ENCODE peak calls at places on chromosomes 7 and 10, in five cellular contexts. I is pancreas, K is mesendoderm, A is astrocyte of the spinal cord, V is Peyer's patch. F is an unnamed sample.

GRCh38 chr7:139647812-139648616 is 124.5 kb downstream of the CLEC2L start:
- DNase-seq in I (no peak), K (peak; percentile 56), A (no peak), V (no peak), F (no peak)

GRCh38 chr7:17230099-17230807 is 68.2 kb upstream of the AHR start:
- DNase-seq in I (no peak), K (no peak), A (no peak), V (no peak), F (no peak)

GRCh38 chr10:10792681-10793080 is 225.0 kb upstream of the CELF2 start:
- DNase-seq in I (no peak), K (peak; percentile 85), A (peak; percentile 84), V (no peak), F (no peak)

GRCh38 chr7:12729112-12729511 is 41.7 kb downstream of the ARL4A start:
- DNase-seq in I (peak; percentile 45), K (peak; percentile 46), A (peak; percentile 65), V (no peak), F (peak; percentile 84)

GRCh38 chr7:74092964-74093339 is 9.3 kb downstream of the LIMK1 start:
- DNase-seq in I (no peak), K (peak; percentile 29), A (peak; percentile 15), V (no peak), F (no peak)

GRCh38 chr10:667096-667495 is 22.4 kb downstream of the DIP2C start:
- DNase-seq in I (no peak), K (no peak), A (no peak), V (no peak), F (no peak)

GRCh38 chr10:50392426-50392825 is 141.1 kb upstream of the ASAH2 start:
- DNase-seq in I (no peak), K (no peak), A (no peak), V (no peak), F (no peak)

GRCh38 chr10:127872011-127872741 is 20.6 kb downstream of the CLRN3 start:
- DNase-seq in I (no peak), K (no peak), A (no peak), V (peak; percentile 51), F (no peak)

GRCh38 chr7:80844916-80845315 is 73.9 kb downstream of the SEMA3C start:
- DNase-seq in I (no peak), K (no peak), A (peak; percentile 90), V (no peak), F (no peak)

GRCh38 chr10:24643679-24644209 is 79.9 kb downstream of the ARHGAP21 start:
- DNase-seq in I (no peak), K (peak; percentile 5), A (no peak), V (no peak), F (no peak)

GRCh38 chr7:3910041-3910440 is 609.0 kb downstream of the SDK1 start:
- DNase-seq in I (no peak), K (no peak), A (peak; percentile 40), V (no peak), F (no peak)

GRCh38 chr10:34580643-34581042 is 234.5 kb downstream of the PARD3 start:
- DNase-seq in I (peak; percentile 28), K (no peak), A (peak; percentile 77), V (no peak), F (no peak)

GRCh38 chr7:155787171-155787851 is 25.0 kb downstream of the SHH start:
- DNase-seq in I (no peak), K (no peak), A (no peak), V (peak; percentile 46), F (no peak)

GRCh38 chr7:50308301-50309129 is 4.0 kb downstream of the IKZF1 start:
- DNase-seq in I (no peak), K (no peak), A (no peak), V (no peak), F (no peak)

GRCh38 chr7:33130184-33130583 is 820 bp downstream of the BBS9 start:
- DNase-seq in I (no peak), K (peak; percentile 40), A (no peak), V (no peak), F (no peak)

DNA sequence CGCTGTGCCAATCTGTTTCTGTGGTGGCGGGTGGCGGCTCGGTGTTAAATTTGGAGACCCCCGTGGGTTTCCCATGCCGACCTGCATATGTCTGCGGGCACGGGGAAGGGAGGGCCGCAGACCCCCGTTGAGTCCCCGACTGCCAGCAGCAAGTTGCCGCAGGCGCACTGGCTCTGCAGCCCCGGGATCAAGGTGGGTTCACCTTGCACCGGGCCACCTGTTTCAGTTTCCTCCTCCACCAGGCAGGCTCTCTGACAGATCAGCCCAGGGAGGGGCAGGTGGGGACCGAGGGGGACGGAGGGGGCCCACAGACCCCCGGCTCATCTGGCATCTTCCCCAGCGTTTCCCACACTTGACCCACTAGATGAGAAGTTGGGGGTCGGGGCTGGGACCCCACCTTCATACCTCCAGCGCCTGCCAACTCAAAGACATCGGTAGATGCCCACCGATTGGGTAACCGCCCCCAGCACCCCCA is 95.9 kb downstream of the CUX1 start:
- DNase-seq in I (no peak), K (no peak), A (no peak), V (peak; percentile 19), F (no peak)
- H3K4me3 ChIP-seq in I (no peak overlapping the region), K (no peak overlapping the region), A (no peak overlapping the region), V (no peak overlapping the region), F (no peak overlapping the region)

GRCh38 chr7:21617916-21618390 is 75.1 kb downstream of the DNAH11 start:
- DNase-seq in I (peak; percentile 45), K (peak; percentile 2), A (peak; percentile 82), V (no peak), F (no peak)
- H3K4me3 ChIP-seq in I (no peak overlapping the region), K (no peak overlapping the region), A (no peak overlapping the region), V (no peak overlapping the region), F (no peak overlapping the region)

GRCh38 chr10:13270877-13271551 is 28.9 kb downstream of the PHYH start:
- DNase-seq in I (no peak), K (peak; percentile 4), A (peak; percentile 7), V (no peak), F (no peak)
- H3K4me3 ChIP-seq in I (no peak overlapping the region), K (no peak overlapping the region), A (no peak overlapping the region), V (no peak overlapping the region), F (no peak overlapping the region)

DNA sequence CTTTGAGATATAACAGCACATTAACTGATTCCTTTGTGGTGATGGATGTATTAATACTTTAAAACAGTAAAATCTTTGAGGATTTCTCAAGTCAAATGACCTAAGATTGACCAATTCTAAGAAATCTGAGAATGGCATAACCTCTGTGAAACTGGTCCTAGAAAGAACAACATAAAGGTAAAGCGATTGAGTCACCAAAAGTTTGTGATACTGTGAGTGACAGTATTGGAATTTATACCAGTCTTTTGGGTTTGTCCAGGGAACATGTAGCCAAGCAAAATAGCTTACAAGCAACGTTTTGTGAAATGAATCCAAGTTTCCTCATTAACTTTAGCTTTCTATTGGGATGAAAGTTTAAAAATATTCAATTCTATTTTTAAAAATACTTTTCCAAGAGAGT is 157.4 kb upstream of the TMEM196 start:
- DNase-seq in I (no peak), K (no peak), A (no peak), V (no peak), F (no peak)
- H3K4me3 ChIP-seq in I (no peak overlapping the region), K (no peak overlapping the region), A (no peak overlapping the region), V (no peak overlapping the region), F (no peak overlapping the region)

GRCh38 chr7:95396136-95397032 is at the start of gene PON3:
- DNase-seq in I (peak; percentile 57), K (peak; percentile 16), A (no peak), V (peak; percentile 76), F (peak; percentile 27)
- H3K4me3 ChIP-seq in I (peak within 1 kb of the TSS; percentile 48), K (no peak within 1 kb of the TSS), A (peak within 1 kb of the TSS; percentile 20), V (peak within 1 kb of the TSS; percentile 67), F (peak within 1 kb of the TSS; percentile 58)

GRCh38 chr7:105685099-105685609 is 103.9 kb upstream of the EFCAB10 start:
- DNase-seq in I (no peak), K (no peak), A (no peak), V (no peak), F (no peak)

GRCh38 chr7:105677803-105678583 is 96.7 kb upstream of the EFCAB10 start:
- DNase-seq in I (no peak), K (no peak), A (no peak), V (no peak), F (peak; percentile 56)

GRCh38 chr7:105678811-105679495 is 97.7 kb upstream of the EFCAB10 start:
- DNase-seq in I (peak; percentile 46), K (peak; percentile 49), A (no peak), V (peak; percentile 73), F (peak; percentile 82)

GRCh38 chr7:105680505-105681187 is 99.4 kb upstream of the EFCAB10 start:
- DNase-seq in I (peak; percentile 23), K (no peak), A (no peak), V (no peak), F (no peak)

GRCh38 chr7:105682331-105683070 is 101.2 kb upstream of the EFCAB10 start:
- DNase-seq in I (no peak), K (no peak), A (no peak), V (no peak), F (no peak)
- H3K4me3 ChIP-seq in I (no peak overlapping the region), K (no peak overlapping the region), A (no peak overlapping the region), V (no peak overlapping the region), F (no peak overlapping the region)

GRCh38 chr10:44978213-44978569 is 418 bp downstream of the DEPP1 start:
- DNase-seq in I (no peak), K (no peak), A (no peak), V (no peak), F (no peak)
- H3K4me3 ChIP-seq in I (peak overlapping the region; percentile 71), K (no peak overlapping the region), A (peak overlapping the region; percentile 49), V (peak overlapping the region; percentile 58), F (peak overlapping the region; percentile 61)

GRCh38 chr10:133310399-133310755 is 1.7 kb downstream of the ZNF511 start:
- DNase-seq in I (no peak), K (no peak), A (no peak), V (no peak), F (no peak)

GRCh38 chr10:133310789-133311188 is 2.1 kb downstream of the ZNF511 start:
- DNase-seq in I (no peak), K (no peak), A (no peak), V (no peak), F (no peak)

GRCh38 chr10:133309111-133309719 is 501 bp downstream of the ZNF511 start:
- DNase-seq in I (peak; percentile 98), K (peak; percentile 93), A (peak; percentile 92), V (peak; percentile 99), F (peak; percentile 98)

GRCh38 chr10:133308431-133309110 is at the start of the genes TUBGCP2 and ZNF511:
- DNase-seq in I (peak; percentile 87), K (peak; percentile 63), A (peak; percentile 84), V (peak; percentile 94), F (peak; percentile 89)

DNA sequence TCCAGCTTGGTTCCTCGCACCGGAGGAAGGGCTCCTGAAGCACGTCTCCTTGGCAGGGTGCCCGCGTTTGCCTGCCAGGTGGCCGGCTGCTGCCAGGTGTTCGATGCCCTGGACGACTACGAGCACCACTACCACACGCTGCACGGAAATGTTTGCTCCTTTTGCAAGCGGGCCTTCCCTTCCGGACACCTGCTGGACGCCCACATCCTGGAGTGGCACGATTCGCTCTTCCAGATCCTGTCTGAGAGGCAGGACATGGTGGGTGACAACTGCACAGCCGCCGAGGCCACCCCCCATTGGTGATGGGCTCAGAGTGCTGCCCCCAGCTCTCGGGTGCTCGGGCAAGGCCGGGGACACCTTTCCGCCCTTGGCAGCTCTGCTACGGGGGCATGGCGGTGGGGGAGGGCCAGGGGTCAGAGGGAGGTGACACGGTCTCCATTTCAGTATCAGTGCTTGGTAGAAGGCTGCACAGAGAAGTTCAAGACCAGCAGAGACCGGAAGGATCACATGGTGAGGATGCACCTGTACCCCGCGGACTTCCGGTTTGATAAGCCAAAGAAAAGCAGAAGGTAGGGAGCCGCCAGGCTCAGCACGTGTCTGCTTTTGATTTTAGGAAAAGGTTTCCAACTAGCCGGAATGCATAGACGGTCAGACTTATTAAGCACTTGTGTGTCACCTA is 1.1 kb downstream of the ZNF511 start:
- DNase-seq in I (peak; percentile 75), K (no peak), A (no peak), V (peak; percentile 80), F (peak; percentile 66)
- H3K4me3 ChIP-seq in I (no peak overlapping the region), K (no peak overlapping the region), A (no peak overlapping the region), V (peak overlapping the region; percentile 95), F (peak overlapping the region; percentile 90)